ENCODE peak calls at places on chromosomes 4 and X, in eight cellular contexts. One of them, this sample, is unnamed.

GRCh38 chr4:108449139-108449538 is 171.2 kb upstream of the RPL34 start:
- DNase-seq in fibroblast of the aortic adventitia: no peak
- DNase-seq in MG63: no peak
- DNase-seq in H7: no peak
- DNase-seq in neural progenitor cell: no peak
- DNase-seq in A549: no peak
- DNase-seq in foreskin fibroblast: no peak
- DNase-seq in SJSA1: no peak
- DNase-seq in this sample: peak

GRCh38 chrX:151703487-151703886 is 8.2 kb downstream of the PRRG3 start:
- DNase-seq in A549: no peak
- DNase-seq in MG63: peak
- DNase-seq in foreskin fibroblast: no peak
- DNase-seq in H7: no peak
- DNase-seq in fibroblast of the aortic adventitia: peak
- DNase-seq in SJSA1: no peak
- DNase-seq in neural progenitor cell: no peak
- DNase-seq in this sample: no peak

GRCh38 chrX:133726211-133726630 is 259.2 kb downstream of the GPC3 start:
- DNase-seq in A549: peak
- DNase-seq in neural progenitor cell: no peak
- DNase-seq in MG63: peak
- DNase-seq in SJSA1: peak
- DNase-seq in foreskin fibroblast: peak
- DNase-seq in fibroblast of the aortic adventitia: peak
- DNase-seq in H7: no peak
- DNase-seq in this sample: no peak

GRCh38 chrX:132815643-132816042 is 142.8 kb downstream of the HS6ST2 start:
- DNase-seq in H7: no peak
- DNase-seq in fibroblast of the aortic adventitia: no peak
- DNase-seq in MG63: no peak
- DNase-seq in foreskin fibroblast: no peak
- DNase-seq in SJSA1: no peak
- DNase-seq in neural progenitor cell: no peak
- DNase-seq in A549: no peak
- DNase-seq in this sample: no peak

GRCh38 chrX:74242050-74242449 is 61.9 kb upstream of the ZCCHC13 start:
- DNase-seq in MG63: no peak
- DNase-seq in neural progenitor cell: no peak
- DNase-seq in foreskin fibroblast: peak
- DNase-seq in A549: no peak
- DNase-seq in fibroblast of the aortic adventitia: peak
- DNase-seq in H7: no peak
- DNase-seq in SJSA1: no peak
- DNase-seq in this sample: no peak

GRCh38 chrX:125203379-125203736 is 116.3 kb upstream of the TEX13C start:
- DNase-seq in foreskin fibroblast: no peak
- DNase-seq in A549: no peak
- DNase-seq in SJSA1: no peak
- DNase-seq in fibroblast of the aortic adventitia: no peak
- DNase-seq in MG63: peak
- DNase-seq in H7: peak
- DNase-seq in neural progenitor cell: peak
- DNase-seq in this sample: no peak

GRCh38 chr4:10237131-10237530 is 120.5 kb upstream of the WDR1 start:
- DNase-seq in neural progenitor cell: no peak
- DNase-seq in foreskin fibroblast: no peak
- DNase-seq in MG63: no peak
- DNase-seq in SJSA1: no peak
- DNase-seq in fibroblast of the aortic adventitia: no peak
- DNase-seq in A549: no peak
- DNase-seq in H7: no peak
- DNase-seq in this sample: no peak

GRCh38 chrX:134982748-134983147 is 8.0 kb upstream of the SMIM10 start:
- DNase-seq in A549: no peak
- DNase-seq in fibroblast of the aortic adventitia: no peak
- DNase-seq in MG63: no peak
- DNase-seq in SJSA1: no peak
- DNase-seq in neural progenitor cell: no peak
- DNase-seq in foreskin fibroblast: no peak
- DNase-seq in H7: no peak
- DNase-seq in this sample: no peak

GRCh38 chr4:119136541-119136940 is 909 bp downstream of the MYOZ2 start:
- DNase-seq in foreskin fibroblast: peak
- DNase-seq in A549: no peak
- DNase-seq in H7: no peak
- DNase-seq in MG63: no peak
- DNase-seq in SJSA1: no peak
- DNase-seq in neural progenitor cell: no peak
- DNase-seq in fibroblast of the aortic adventitia: peak
- DNase-seq in this sample: no peak

GRCh38 chr4:57443308-57444243 is 333.4 kb upstream of the IGFBP7 start:
- DNase-seq in A549: no peak
- DNase-seq in H7: no peak
- DNase-seq in fibroblast of the aortic adventitia: no peak
- DNase-seq in foreskin fibroblast: no peak
- DNase-seq in neural progenitor cell: no peak
- DNase-seq in SJSA1: no peak
- DNase-seq in MG63: no peak
- DNase-seq in this sample: no peak

GRCh38 chr4:89800012-89800516 is 36.9 kb downstream of the SNCA start:
- DNase-seq in H7: no peak
- DNase-seq in SJSA1: no peak
- DNase-seq in neural progenitor cell: no peak
- DNase-seq in fibroblast of the aortic adventitia: peak
- DNase-seq in MG63: no peak
- DNase-seq in A549: no peak
- DNase-seq in foreskin fibroblast: peak
- DNase-seq in this sample: no peak

GRCh38 chr4:159871141-159871540 is 768.3 kb downstream of the RAPGEF2 start:
- DNase-seq in H7: no peak
- DNase-seq in SJSA1: no peak
- DNase-seq in A549: no peak
- DNase-seq in foreskin fibroblast: no peak
- DNase-seq in neural progenitor cell: no peak
- DNase-seq in fibroblast of the aortic adventitia: no peak
- DNase-seq in MG63: no peak
- DNase-seq in this sample: no peak

GRCh38 chr4:7185487-7186030 is 6.8 kb upstream of the SORCS2 start:
- DNase-seq in fibroblast of the aortic adventitia: no peak
- DNase-seq in neural progenitor cell: no peak
- DNase-seq in foreskin fibroblast: no peak
- DNase-seq in MG63: no peak
- DNase-seq in A549: no peak
- DNase-seq in SJSA1: no peak
- DNase-seq in H7: peak
- DNase-seq in this sample: no peak

GRCh38 chrX:85504381-85504780 is 124.9 kb upstream of the POF1B start:
- DNase-seq in neural progenitor cell: no peak
- DNase-seq in H7: no peak
- DNase-seq in foreskin fibroblast: no peak
- DNase-seq in MG63: no peak
- DNase-seq in fibroblast of the aortic adventitia: no peak
- DNase-seq in A549: no peak
- DNase-seq in SJSA1: no peak
- DNase-seq in this sample: no peak

GRCh38 chr4:13047591-13047990 is 436.5 kb downstream of the RAB28 start:
- DNase-seq in SJSA1: no peak
- DNase-seq in neural progenitor cell: no peak
- DNase-seq in foreskin fibroblast: no peak
- DNase-seq in A549: no peak
- DNase-seq in H7: no peak
- DNase-seq in fibroblast of the aortic adventitia: no peak
- DNase-seq in MG63: no peak
- DNase-seq in this sample: no peak

GRCh38 chrX:118360429-118361125 is 14.7 kb downstream of the WDR44 start:
- DNase-seq in SJSA1: no peak
- DNase-seq in H7: no peak
- DNase-seq in neural progenitor cell: peak
- DNase-seq in fibroblast of the aortic adventitia: peak
- DNase-seq in A549: no peak
- DNase-seq in MG63: no peak
- DNase-seq in foreskin fibroblast: peak
- DNase-seq in this sample: no peak

GRCh38 chrX:7334253-7334935 is 186.4 kb upstream of the PUDP start:
- DNase-seq in A549: no peak
- DNase-seq in foreskin fibroblast: peak
- DNase-seq in neural progenitor cell: no peak
- DNase-seq in MG63: peak
- DNase-seq in SJSA1: peak
- DNase-seq in H7: no peak
- DNase-seq in fibroblast of the aortic adventitia: peak
- DNase-seq in this sample: no peak

GRCh38 chr4:123024710-123025109 is 102.3 kb upstream of the NUDT6 start:
- DNase-seq in fibroblast of the aortic adventitia: no peak
- DNase-seq in A549: no peak
- DNase-seq in neural progenitor cell: no peak
- DNase-seq in H7: no peak
- DNase-seq in MG63: no peak
- DNase-seq in foreskin fibroblast: no peak
- DNase-seq in SJSA1: no peak
- DNase-seq in this sample: no peak

GRCh38 chrX:106718709-106719108 is 7.8 kb upstream of the RNF128 start:
- DNase-seq in fibroblast of the aortic adventitia: no peak
- DNase-seq in foreskin fibroblast: no peak
- DNase-seq in A549: no peak
- DNase-seq in H7: no peak
- DNase-seq in SJSA1: no peak
- DNase-seq in neural progenitor cell: no peak
- DNase-seq in MG63: no peak
- DNase-seq in this sample: no peak

GRCh38 chr4:76357981-76358380 is 51.4 kb downstream of the STBD1 start:
- DNase-seq in H7: no peak
- DNase-seq in neural progenitor cell: no peak
- DNase-seq in fibroblast of the aortic adventitia: no peak
- DNase-seq in foreskin fibroblast: no peak
- DNase-seq in A549: no peak
- DNase-seq in MG63: no peak
- DNase-seq in SJSA1: no peak
- DNase-seq in this sample: no peak

GRCh38 chr4:55296076-55296475 is 50.0 kb upstream of the SRD5A3 start:
- DNase-seq in neural progenitor cell: no peak
- DNase-seq in fibroblast of the aortic adventitia: peak
- DNase-seq in SJSA1: no peak
- DNase-seq in A549: no peak
- DNase-seq in H7: no peak
- DNase-seq in MG63: no peak
- DNase-seq in foreskin fibroblast: peak
- DNase-seq in this sample: no peak

GRCh38 chr4:48904101-48904500 is 2.5 kb downstream of the OCIAD2 start:
- DNase-seq in fibroblast of the aortic adventitia: no peak
- DNase-seq in neural progenitor cell: no peak
- DNase-seq in foreskin fibroblast: no peak
- DNase-seq in SJSA1: no peak
- DNase-seq in H7: no peak
- DNase-seq in MG63: no peak
- DNase-seq in A549: no peak
- DNase-seq in this sample: peak
- H3K4me3 ChIP-seq in fibroblast of the aortic adventitia: no peak
- H3K4me3 ChIP-seq in neural progenitor cell: no peak
- H3K4me3 ChIP-seq in foreskin fibroblast: no peak
- H3K4me3 ChIP-seq in SJSA1: no peak
- H3K4me3 ChIP-seq in H7: no peak
- H3K4me3 ChIP-seq in MG63: no peak
- H3K4me3 ChIP-seq in A549: no peak
- H3K4me3 ChIP-seq in this sample: no peak

DNA sequence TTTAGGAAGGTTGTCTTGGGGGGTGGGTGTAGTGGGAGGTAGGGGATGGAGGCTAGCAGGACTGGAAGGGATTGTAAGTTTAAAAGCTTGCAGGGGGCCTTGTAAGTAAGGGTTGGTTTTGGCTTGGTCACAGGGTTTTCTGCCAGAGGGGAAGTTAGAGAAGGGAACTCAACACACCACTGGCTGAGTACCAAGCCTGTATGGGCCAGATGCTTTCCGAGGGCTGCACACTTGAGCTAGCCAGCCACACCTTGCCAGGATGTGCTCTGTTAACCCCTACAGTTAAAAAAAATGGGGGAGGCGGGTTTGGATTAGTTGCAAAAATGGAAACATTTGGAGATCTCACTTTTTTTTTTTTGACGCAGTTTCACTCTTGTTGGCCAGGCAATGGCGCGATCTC is 1.2 kb upstream of the RPS3A start:
- DNase-seq in fibroblast of the aortic adventitia: no peak
- DNase-seq in neural progenitor cell: no peak
- DNase-seq in SJSA1: no peak
- DNase-seq in H7: no peak
- DNase-seq in MG63: peak
- DNase-seq in foreskin fibroblast: no peak
- DNase-seq in A549: no peak
- DNase-seq in this sample: no peak
- H3K4me3 ChIP-seq in fibroblast of the aortic adventitia: no peak
- H3K4me3 ChIP-seq in neural progenitor cell: no peak
- H3K4me3 ChIP-seq in SJSA1: no peak
- H3K4me3 ChIP-seq in H7: no peak
- H3K4me3 ChIP-seq in MG63: peak
- H3K4me3 ChIP-seq in foreskin fibroblast: no peak
- H3K4me3 ChIP-seq in A549: no peak
- H3K4me3 ChIP-seq in this sample: no peak

GRCh38 chr4:561456-561855 is 14.6 kb downstream of the TMEM271 start:
- DNase-seq in foreskin fibroblast: no peak
- DNase-seq in H7: no peak
- DNase-seq in SJSA1: no peak
- DNase-seq in MG63: no peak
- DNase-seq in A549: no peak
- DNase-seq in fibroblast of the aortic adventitia: no peak
- DNase-seq in neural progenitor cell: no peak
- DNase-seq in this sample: no peak
- H3K4me3 ChIP-seq in foreskin fibroblast: no peak
- H3K4me3 ChIP-seq in H7: no peak
- H3K4me3 ChIP-seq in SJSA1: no peak
- H3K4me3 ChIP-seq in MG63: no peak
- H3K4me3 ChIP-seq in A549: no peak
- H3K4me3 ChIP-seq in fibroblast of the aortic adventitia: no peak
- H3K4me3 ChIP-seq in neural progenitor cell: no peak
- H3K4me3 ChIP-seq in this sample: no peak

DNA sequence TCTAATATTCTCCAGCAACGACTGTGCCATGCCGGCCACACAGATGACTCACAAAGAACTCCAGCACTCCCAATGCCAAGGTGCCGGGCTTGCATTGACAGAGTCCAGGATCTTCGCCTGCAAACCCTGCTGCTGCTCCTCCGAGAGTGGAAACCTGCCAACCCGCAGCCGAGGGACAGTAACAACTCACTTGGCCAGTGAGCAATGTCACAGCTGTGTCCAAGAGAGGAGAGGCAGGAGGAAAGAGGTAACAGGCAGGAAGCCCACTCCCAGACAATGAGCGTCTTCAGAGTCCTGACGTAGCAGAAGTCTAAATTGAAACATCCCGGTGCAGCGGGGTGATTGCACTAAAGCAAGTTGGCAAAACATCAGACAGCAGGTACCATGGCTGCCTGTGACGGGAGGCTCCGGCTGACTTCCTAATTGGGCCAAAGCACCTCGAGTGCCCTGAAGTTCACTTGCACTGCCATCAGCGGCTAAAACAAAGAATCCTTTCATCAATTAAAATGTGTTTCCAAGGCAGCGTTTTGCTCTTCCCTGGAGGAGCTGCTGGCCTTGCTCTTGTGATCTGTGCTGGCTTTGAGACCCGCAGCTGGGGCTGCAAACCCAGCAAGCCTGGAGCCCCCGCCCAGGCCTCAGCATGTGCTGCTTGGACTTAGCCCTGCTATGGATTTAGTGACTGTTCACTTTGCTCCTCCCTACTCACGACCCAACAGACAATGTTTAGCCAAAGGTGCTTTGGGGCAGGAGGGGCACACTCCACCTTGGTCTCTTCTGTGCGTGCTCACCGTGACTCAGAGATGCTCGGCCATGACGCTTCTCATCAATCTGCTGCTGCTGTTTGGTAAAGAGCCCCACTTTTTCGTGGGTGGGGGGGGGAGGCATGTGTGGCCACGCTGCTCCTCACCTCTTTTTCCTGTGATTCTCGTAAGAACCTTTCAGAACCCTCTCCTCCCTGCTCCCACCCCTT is 36.5 kb downstream of the DCTD start:
- DNase-seq in foreskin fibroblast: no peak
- DNase-seq in fibroblast of the aortic adventitia: peak
- DNase-seq in MG63: peak
- DNase-seq in A549: no peak
- DNase-seq in H7: no peak
- DNase-seq in neural progenitor cell: no peak
- DNase-seq in SJSA1: no peak
- DNase-seq in this sample: no peak
- H3K4me3 ChIP-seq in foreskin fibroblast: no peak
- H3K4me3 ChIP-seq in fibroblast of the aortic adventitia: no peak
- H3K4me3 ChIP-seq in MG63: no peak
- H3K4me3 ChIP-seq in A549: no peak
- H3K4me3 ChIP-seq in H7: no peak
- H3K4me3 ChIP-seq in neural progenitor cell: no peak
- H3K4me3 ChIP-seq in SJSA1: no peak
- H3K4me3 ChIP-seq in this sample: no peak